ENCODE peak calls at places on chromosomes 12 and 14, in six cellular contexts. One of them, this sample, is unnamed.

GRCh38 chr14:86013663-86014062 is 483.7 kb downstream of the FLRT2 start:
- DNase-seq in neural crest cell: no peak
- DNase-seq in RPMI8226: no peak
- DNase-seq in gastrocnemius medialis: no peak
- DNase-seq in GM12892: no peak
- DNase-seq in activated CD4-positive, alpha-beta T cell treated with anti-CD3 and anti-CD28 coated beads for 24 hours: no peak
- DNase-seq in this sample: no peak

GRCh38 chr12:124744659-124745467 is 118.8 kb downstream of the SCARB1 start:
- DNase-seq in GM12892: no peak
- DNase-seq in activated CD4-positive, alpha-beta T cell treated with anti-CD3 and anti-CD28 coated beads for 24 hours: no peak
- DNase-seq in gastrocnemius medialis: no peak
- DNase-seq in neural crest cell: no peak
- DNase-seq in RPMI8226: peak
- DNase-seq in this sample: no peak

GRCh38 chr14:23723911-23724310 is 87.7 kb downstream of the DHRS2 start:
- DNase-seq in neural crest cell: no peak
- DNase-seq in GM12892: no peak
- DNase-seq in activated CD4-positive, alpha-beta T cell treated with anti-CD3 and anti-CD28 coated beads for 24 hours: no peak
- DNase-seq in RPMI8226: no peak
- DNase-seq in gastrocnemius medialis: no peak
- DNase-seq in this sample: no peak

GRCh38 chr14:50649691-50650090 is 18.4 kb downstream of the SAV1 start:
- DNase-seq in neural crest cell: no peak
- DNase-seq in RPMI8226: no peak
- DNase-seq in gastrocnemius medialis: no peak
- DNase-seq in GM12892: no peak
- DNase-seq in activated CD4-positive, alpha-beta T cell treated with anti-CD3 and anti-CD28 coated beads for 24 hours: no peak
- DNase-seq in this sample: no peak

GRCh38 chr12:23342407-23342806 is 607.1 kb downstream of the SOX5 start:
- DNase-seq in GM12892: no peak
- DNase-seq in RPMI8226: no peak
- DNase-seq in gastrocnemius medialis: no peak
- DNase-seq in activated CD4-positive, alpha-beta T cell treated with anti-CD3 and anti-CD28 coated beads for 24 hours: no peak
- DNase-seq in neural crest cell: no peak
- DNase-seq in this sample: no peak

GRCh38 chr14:73782623-73783022 is 68.4 kb upstream of the PNMA1 start:
- DNase-seq in gastrocnemius medialis: no peak
- DNase-seq in activated CD4-positive, alpha-beta T cell treated with anti-CD3 and anti-CD28 coated beads for 24 hours: no peak
- DNase-seq in neural crest cell: no peak
- DNase-seq in RPMI8226: no peak
- DNase-seq in GM12892: no peak
- DNase-seq in this sample: no peak

GRCh38 chr14:48035836-48036235 is 360.4 kb upstream of the MDGA2 start:
- DNase-seq in activated CD4-positive, alpha-beta T cell treated with anti-CD3 and anti-CD28 coated beads for 24 hours: no peak
- DNase-seq in gastrocnemius medialis: no peak
- DNase-seq in neural crest cell: no peak
- DNase-seq in GM12892: no peak
- DNase-seq in RPMI8226: no peak
- DNase-seq in this sample: no peak

GRCh38 chr12:131011165-131012079 is 57.7 kb downstream of the ADGRD1 start:
- DNase-seq in GM12892: no peak
- DNase-seq in neural crest cell: no peak
- DNase-seq in gastrocnemius medialis: no peak
- DNase-seq in activated CD4-positive, alpha-beta T cell treated with anti-CD3 and anti-CD28 coated beads for 24 hours: no peak
- DNase-seq in RPMI8226: no peak
- DNase-seq in this sample: no peak

GRCh38 chr12:122021822-122022392 is at the start of gene BCL7A:
- DNase-seq in neural crest cell: peak
- DNase-seq in GM12892: no peak
- DNase-seq in activated CD4-positive, alpha-beta T cell treated with anti-CD3 and anti-CD28 coated beads for 24 hours: peak
- DNase-seq in gastrocnemius medialis: peak
- DNase-seq in RPMI8226: peak
- DNase-seq in this sample: no peak

GRCh38 chr12:57158186-57158585 is 10.8 kb upstream of the LRP1-AS start:
- DNase-seq in gastrocnemius medialis: no peak
- DNase-seq in neural crest cell: no peak
- DNase-seq in activated CD4-positive, alpha-beta T cell treated with anti-CD3 and anti-CD28 coated beads for 24 hours: no peak
- DNase-seq in RPMI8226: no peak
- DNase-seq in GM12892: no peak
- DNase-seq in this sample: no peak

GRCh38 chr14:76546426-76547221 is 170.7 kb downstream of the ESRRB start:
- DNase-seq in neural crest cell: peak
- DNase-seq in activated CD4-positive, alpha-beta T cell treated with anti-CD3 and anti-CD28 coated beads for 24 hours: no peak
- DNase-seq in RPMI8226: peak
- DNase-seq in gastrocnemius medialis: no peak
- DNase-seq in GM12892: peak
- DNase-seq in this sample: no peak

GRCh38 chr12:112325157-112325556 is 57.1 kb downstream of the HECTD4 start:
- DNase-seq in RPMI8226: no peak
- DNase-seq in neural crest cell: no peak
- DNase-seq in gastrocnemius medialis: no peak
- DNase-seq in activated CD4-positive, alpha-beta T cell treated with anti-CD3 and anti-CD28 coated beads for 24 hours: no peak
- DNase-seq in GM12892: no peak
- DNase-seq in this sample: no peak

GRCh38 chr14:100374270-100374669 is 51.1 kb downstream of the SLC25A47 start:
- DNase-seq in GM12892: no peak
- DNase-seq in RPMI8226: no peak
- DNase-seq in neural crest cell: no peak
- DNase-seq in activated CD4-positive, alpha-beta T cell treated with anti-CD3 and anti-CD28 coated beads for 24 hours: no peak
- DNase-seq in gastrocnemius medialis: no peak
- DNase-seq in this sample: no peak

GRCh38 chr14:31283568-31284252 is 76.1 kb upstream of the HECTD1 start:
- DNase-seq in RPMI8226: no peak
- DNase-seq in neural crest cell: no peak
- DNase-seq in activated CD4-positive, alpha-beta T cell treated with anti-CD3 and anti-CD28 coated beads for 24 hours: no peak
- DNase-seq in GM12892: no peak
- DNase-seq in gastrocnemius medialis: no peak
- DNase-seq in this sample: no peak

GRCh38 chr12:1580036-1580435 is 14.3 kb downstream of the FBXL14 start:
- DNase-seq in GM12892: no peak
- DNase-seq in neural crest cell: no peak
- DNase-seq in gastrocnemius medialis: no peak
- DNase-seq in activated CD4-positive, alpha-beta T cell treated with anti-CD3 and anti-CD28 coated beads for 24 hours: no peak
- DNase-seq in RPMI8226: no peak
- DNase-seq in this sample: no peak

GRCh38 chr12:71605034-71605433 is 58.6 kb downstream of the ZFC3H1 start:
- DNase-seq in gastrocnemius medialis: no peak
- DNase-seq in GM12892: no peak
- DNase-seq in RPMI8226: no peak
- DNase-seq in neural crest cell: no peak
- DNase-seq in activated CD4-positive, alpha-beta T cell treated with anti-CD3 and anti-CD28 coated beads for 24 hours: no peak
- DNase-seq in this sample: peak

GRCh38 chr12:86006727-86007126 is 132.6 kb downstream of the NTS start:
- DNase-seq in RPMI8226: no peak
- DNase-seq in neural crest cell: no peak
- DNase-seq in activated CD4-positive, alpha-beta T cell treated with anti-CD3 and anti-CD28 coated beads for 24 hours: no peak
- DNase-seq in GM12892: no peak
- DNase-seq in gastrocnemius medialis: no peak
- DNase-seq in this sample: no peak

GRCh38 chr12:1590083-1590979 is 4.0 kb downstream of the FBXL14 start:
- DNase-seq in RPMI8226: no peak
- DNase-seq in neural crest cell: peak
- DNase-seq in GM12892: no peak
- DNase-seq in gastrocnemius medialis: no peak
- DNase-seq in activated CD4-positive, alpha-beta T cell treated with anti-CD3 and anti-CD28 coated beads for 24 hours: no peak
- DNase-seq in this sample: no peak